ENCODE peak calls at places on chromosomes 7 and 10, in nine cellular contexts. G, M, L, Z, H, P, O, F and Q are unnamed samples.

GRCh38 chr7:130364446-130364845 is 15.8 kb upstream of the CPA1 start:
- DNase-seq in H (no peak), L (no peak), G (no peak), M (no peak), O (no peak), F (no peak), P (no peak), Z (no peak), Q (no peak)

GRCh38 chr10:124619195-124619594 is 125.0 kb downstream of the FAM53B start:
- DNase-seq in H (no peak), L (no peak), M (no peak), Z (no peak), F (no peak), P (no peak), G (no peak), O (no peak), Q (no peak)

GRCh38 chr10:83050815-83051214 is 1088.5 kb upstream of the GHITM start:
- DNase-seq in Z (no peak), P (no peak), H (no peak), L (no peak), G (no peak), M (no peak), O (no peak), F (no peak), Q (no peak)

GRCh38 chr10:77070892-77071595 is 566.6 kb downstream of the KCNMA1 start:
- DNase-seq in L (no peak), F (no peak), M (no peak), P (no peak), Z (no peak), H (no peak), G (peak; percentile 68), O (no peak), Q (no peak)

GRCh38 chr10:101297901-101298451 is 56.0 kb upstream of the BTRC start:
- DNase-seq in O (peak; percentile 83), P (peak; percentile 86), H (peak; percentile 38), Z (peak; percentile 74), M (peak; percentile 66), G (peak; percentile 45), L (no peak), F (peak; percentile 49), Q (no peak)

GRCh38 chr7:121451367-121452073 is 55.4 kb upstream of the FAM3C start:
- DNase-seq in F (no peak), P (no peak), O (no peak), G (no peak), L (no peak), Z (no peak), H (no peak), M (no peak), Q (no peak)

GRCh38 chr7:41891967-41892755 is 189.3 kb upstream of the INHBA start:
- DNase-seq in M (no peak), H (no peak), O (peak; percentile 37), Z (no peak), L (no peak), G (no peak), P (peak; percentile 37), F (no peak), Q (no peak)

GRCh38 chr7:82275342-82275741 is 168.2 kb downstream of the CACNA2D1 start:
- DNase-seq in L (no peak), M (no peak), Z (no peak), H (no peak), O (no peak), G (no peak), F (no peak), P (no peak), Q (no peak)

GRCh38 chr7:148116195-148116594 is 474.4 kb upstream of the C7orf33 start:
- DNase-seq in L (no peak), Z (no peak), F (no peak), O (no peak), H (no peak), P (no peak), M (no peak), G (no peak), Q (no peak)